ENCODE peak calls at places on chromosomes 5 and 9, in nine cellular contexts. D, B, G, Y, Z, P, T, U and C are unnamed samples.

GRCh38 chr9:129398101-129398795 is 220.2 kb upstream of the IER5L start:
- DNase-seq in U (peak), G (no peak), Z (no peak), T (no peak), P (no peak), Y (no peak), D (no peak), B (peak), C (no peak)

GRCh38 chr5:117859161-117859560 is 1129.2 kb downstream of the DTWD2 start:
- DNase-seq in G (no peak), Y (no peak), D (no peak), U (no peak), T (no peak), Z (no peak), P (no peak), B (no peak), C (no peak)

GRCh38 chr5:79702606-79703380 is 13.2 kb downstream of the CMYA5 start:
- DNase-seq in Y (peak), G (no peak), P (no peak), U (peak), D (no peak), Z (no peak), B (no peak), T (peak), C (no peak)

GRCh38 chr5:123448017-123448617 is 24.9 kb upstream of the CEP120 start:
- DNase-seq in B (no peak), P (no peak), Y (no peak), D (no peak), Z (no peak), U (no peak), G (no peak), T (no peak), C (no peak)

GRCh38 chr9:121878208-121878835 is 214.8 kb downstream of the TTLL11 start:
- DNase-seq in U (no peak), G (no peak), Z (no peak), Y (no peak), T (no peak), D (no peak), B (no peak), P (no peak), C (no peak)

GRCh38 chr5:65984098-65984885 is 57.9 kb downstream of the ERBIN start:
- DNase-seq in B (no peak), T (no peak), U (no peak), G (no peak), D (no peak), Y (no peak), Z (no peak), P (no peak), C (no peak)

GRCh38 chr5:176943816-176944215 is 44.7 kb upstream of the HK3 start:
- DNase-seq in G (no peak), P (no peak), Y (no peak), D (no peak), T (no peak), U (no peak), Z (no peak), B (no peak), C (no peak)

GRCh38 chr9:107648153-107648716 is 158.7 kb upstream of the KLF4 start:
- DNase-seq in Y (no peak), B (no peak), G (no peak), Z (no peak), U (no peak), T (no peak), D (no peak), P (no peak), C (no peak)

GRCh38 chr5:145443366-145443765 is 391.8 kb downstream of the PRELID2 start:
- DNase-seq in P (no peak), G (no peak), D (no peak), Z (no peak), U (no peak), B (no peak), Y (no peak), T (no peak), C (no peak)

GRCh38 chr9:112489039-112489546 is 2.5 kb downstream of the KIAA1958 start:
- DNase-seq in G (no peak), D (no peak), U (no peak), B (no peak), P (no peak), Y (no peak), Z (no peak), T (peak), C (no peak)

GRCh38 chr5:140840978-140841962 is at the start of gene PCDHA8:
- DNase-seq in B (no peak), P (no peak), D (no peak), U (peak), Y (peak), Z (no peak), G (no peak), T (peak), C (peak)

GRCh38 chr9:126336350-126337335 is 10.0 kb downstream of the MVB12B start:
- DNase-seq in B (no peak), Z (no peak), Y (no peak), P (peak), T (no peak), D (no peak), G (no peak), U (no peak), C (no peak)

GRCh38 chr9:128979111-128979510 is 31.6 kb downstream of the NUP188 start:
- DNase-seq in P (no peak), D (no peak), Z (no peak), Y (no peak), T (no peak), G (no peak), B (no peak), U (no peak), C (no peak)

GRCh38 chr5:14035859-14036440 is 91.5 kb upstream of the DNAH5 start:
- DNase-seq in Z (peak), D (no peak), B (no peak), G (no peak), U (no peak), T (peak), Y (peak), P (peak), C (no peak)

GRCh38 chr5:103425686-103426454 is 136.7 kb downstream of the NUDT12 start:
- DNase-seq in U (no peak), G (no peak), D (no peak), P (no peak), B (no peak), T (no peak), Y (no peak), Z (no peak), C (no peak)

GRCh38 chr9:74742792-74743389 is 144.8 kb downstream of the TRPM6 start:
- DNase-seq in U (peak), Y (peak), G (no peak), T (peak), B (no peak), P (peak), Z (peak), D (no peak), C (no peak)

GRCh38 chr9:84785766-84786547 is 116.4 kb downstream of the NTRK2 start:
- DNase-seq in T (no peak), P (no peak), Z (no peak), U (no peak), G (no peak), D (no peak), B (no peak), Y (no peak), C (no peak)

GRCh38 chr5:148455055-148455675 is 71.4 kb downstream of the FBXO38 start:
- DNase-seq in D (no peak), Y (no peak), B (no peak), P (no peak), Z (no peak), T (no peak), G (no peak), U (no peak), C (no peak)

GRCh38 chr5:135447298-135447929 is at the start of gene DCANP1:
- DNase-seq in P (no peak), T (no peak), D (no peak), U (no peak), Y (no peak), G (no peak), B (no peak), Z (no peak), C (no peak)
- TF ChIP-seq EP300 in P (no peak), T (no peak), D (no peak), U (no peak), Y (no peak), G (no peak), B (no peak), Z (no peak), C (no peak)

GRCh38 chr9:127545196-127546124 is 66.6 kb upstream of the STXBP1 start:
- DNase-seq in Z (peak), U (no peak), Y (peak), G (peak), P (no peak), B (peak), T (peak), D (peak), C (no peak)
- H3K4me3 ChIP-seq in Z (no peak), U (no peak), Y (peak), G (peak), P (peak), B (no peak), T (peak), D (no peak), C (no peak)

GRCh38 chr9:34086889-34087288 is 38.2 kb upstream of the UBAP2 start:
- DNase-seq in U (no peak), T (no peak), Y (no peak), Z (no peak), B (no peak), D (no peak), G (no peak), P (no peak), C (no peak)

GRCh38 chr9:34089311-34089710 is 37.2 kb downstream of the DCAF12 start:
- DNase-seq in B (no peak), U (no peak), P (no peak), Y (no peak), G (no peak), D (no peak), Z (no peak), T (no peak), C (no peak)

GRCh38 chr9:34084562-34084961 is 35.9 kb upstream of the UBAP2 start:
- DNase-seq in Y (no peak), B (peak), U (no peak), Z (peak), D (peak), P (peak), T (no peak), G (no peak), C (no peak)

GRCh38 chr9:34087370-34087769 is 38.7 kb upstream of the UBAP2 start:
- DNase-seq in Z (no peak), Y (no peak), U (no peak), P (no peak), G (no peak), B (no peak), T (no peak), D (no peak), C (no peak)

DNA sequence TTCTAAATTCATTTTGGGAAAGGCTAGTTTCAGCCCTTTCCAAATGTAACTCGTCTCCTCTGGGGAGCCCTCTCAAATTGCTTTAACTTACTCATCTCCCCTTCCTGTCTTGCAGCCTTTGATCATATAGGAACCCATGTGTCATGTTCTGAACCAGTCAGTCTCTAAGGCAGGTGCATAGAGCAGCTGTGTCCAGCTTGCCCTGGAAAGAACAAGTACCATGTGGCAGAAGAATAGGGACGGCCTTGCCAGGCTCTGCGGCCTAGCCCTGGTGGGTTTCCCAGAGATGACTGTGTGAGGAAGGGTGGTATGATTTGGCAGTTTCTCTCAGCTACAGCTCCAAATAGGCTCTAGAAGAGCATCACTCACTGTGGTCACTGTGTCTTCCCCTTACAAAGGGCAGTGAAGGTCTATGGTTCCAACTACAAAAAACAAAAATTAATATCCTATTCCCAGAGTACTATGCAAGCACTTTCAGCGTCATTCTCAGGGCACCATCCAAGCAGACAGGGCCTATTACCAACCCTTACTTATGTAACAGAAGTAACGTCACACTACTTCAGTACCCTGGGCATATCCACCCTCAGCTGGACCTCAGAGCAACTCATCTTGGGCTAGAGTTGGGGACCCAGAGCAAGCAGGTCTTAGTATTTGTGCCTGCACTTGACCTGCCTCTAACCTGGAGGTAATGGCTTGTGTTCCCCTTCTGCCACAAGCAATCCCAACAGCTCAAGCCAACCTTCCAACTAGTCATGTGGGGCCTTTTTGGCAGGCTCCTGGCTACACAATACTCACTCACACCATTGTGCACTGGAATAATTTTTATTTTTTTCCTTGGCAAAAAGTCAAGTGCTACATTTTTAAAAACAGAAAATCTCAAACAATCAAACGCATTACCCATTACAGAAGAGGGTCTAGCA is 37.2 kb upstream of the UBAP2 start:
- DNase-seq in P (no peak), B (no peak), D (peak), U (no peak), G (no peak), T (no peak), Z (no peak), Y (no peak), C (no peak)
- TF ChIP-seq EP300 in P (peak), B (no peak), D (no peak), U (no peak), G (no peak), T (no peak), Z (no peak), Y (no peak), C (no peak)

GRCh38 chr5:1521671-1522600 is 1.8 kb downstream of the LPCAT1 start:
- DNase-seq in P (no peak), G (peak), Z (peak), U (peak), Y (no peak), T (peak), B (peak), D (peak), C (no peak)
- H3K4me3 ChIP-seq in P (peak), G (peak), Z (no peak), U (peak), Y (peak), T (peak), B (peak), D (peak), C (peak)

DNA sequence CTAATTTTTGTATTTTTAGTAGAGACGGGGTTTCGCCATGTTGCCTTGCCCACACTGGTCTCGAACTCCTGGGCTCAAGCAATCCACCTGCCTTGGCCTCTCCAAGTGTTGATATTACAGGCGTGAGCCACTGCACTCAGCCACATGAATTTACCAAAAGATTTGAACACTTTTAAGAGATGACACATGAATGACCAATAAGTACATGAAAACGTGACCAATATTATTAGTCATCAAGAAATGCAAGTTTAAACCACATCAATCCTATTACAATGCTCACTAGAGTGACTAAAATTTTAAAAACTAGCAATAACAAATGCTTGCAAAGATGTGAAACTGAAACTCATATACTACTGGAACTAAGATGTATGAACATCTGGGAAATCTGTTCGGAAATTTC is 54.3 kb downstream of the NR6A1 start:
- DNase-seq in G (no peak), Y (no peak), Z (no peak), P (no peak), D (no peak), T (no peak), B (no peak), U (no peak), C (no peak)
- TF ChIP-seq EP300 in G (no peak), Y (no peak), Z (no peak), P (no peak), D (no peak), T (no peak), B (no peak), U (no peak), C (no peak)